ENCODE peak calls at places on chromosomes 12 and 14, in six cellular contexts. One of them, this sample, is unnamed.

GRCh38 chr14:104794641-104795467 is 694 bp downstream of the AKT1 start:
- DNase-seq in GM18507: no peak
- DNase-seq in activated CD4-positive, alpha-beta T cell treated with anti-CD3 and anti-CD28 coated beads, Interleukin-2, amount 50 U/mL, for 48 hours: no peak
- DNase-seq in T-helper 9 cell: no peak
- DNase-seq in SIG-M5: no peak
- DNase-seq in NCI-H2081: no peak
- DNase-seq in this sample: no peak

GRCh38 chr12:3920378-3921141 is 47.4 kb upstream of the PARP11 start:
- DNase-seq in GM18507: no peak
- DNase-seq in activated CD4-positive, alpha-beta T cell treated with anti-CD3 and anti-CD28 coated beads, Interleukin-2, amount 50 U/mL, for 48 hours: no peak
- DNase-seq in T-helper 9 cell: no peak
- DNase-seq in SIG-M5: no peak
- DNase-seq in NCI-H2081: no peak
- DNase-seq in this sample: no peak

GRCh38 chr12:53205747-53206146 is 1.3 kb downstream of the ITGB7 start:
- DNase-seq in GM18507: peak; percentile 73
- DNase-seq in activated CD4-positive, alpha-beta T cell treated with anti-CD3 and anti-CD28 coated beads, Interleukin-2, amount 50 U/mL, for 48 hours: peak; percentile 82
- DNase-seq in T-helper 9 cell: peak; percentile 39
- DNase-seq in SIG-M5: no peak
- DNase-seq in NCI-H2081: no peak
- DNase-seq in this sample: peak; percentile 87

GRCh38 chr12:55470088-55470830 is at the start of gene OR6C70:
- DNase-seq in GM18507: no peak
- DNase-seq in activated CD4-positive, alpha-beta T cell treated with anti-CD3 and anti-CD28 coated beads, Interleukin-2, amount 50 U/mL, for 48 hours: no peak
- DNase-seq in T-helper 9 cell: no peak
- DNase-seq in SIG-M5: no peak
- DNase-seq in NCI-H2081: no peak
- DNase-seq in this sample: no peak

GRCh38 chr12:92961949-92962348 is 32.9 kb upstream of the EEA1 start:
- DNase-seq in GM18507: no peak
- DNase-seq in activated CD4-positive, alpha-beta T cell treated with anti-CD3 and anti-CD28 coated beads, Interleukin-2, amount 50 U/mL, for 48 hours: no peak
- DNase-seq in T-helper 9 cell: no peak
- DNase-seq in SIG-M5: no peak
- DNase-seq in NCI-H2081: no peak
- DNase-seq in this sample: no peak

GRCh38 chr12:132723764-132724140 is 13.1 kb downstream of the PGAM5 start:
- DNase-seq in GM18507: no peak
- DNase-seq in activated CD4-positive, alpha-beta T cell treated with anti-CD3 and anti-CD28 coated beads, Interleukin-2, amount 50 U/mL, for 48 hours: no peak
- DNase-seq in T-helper 9 cell: no peak
- DNase-seq in SIG-M5: no peak
- DNase-seq in NCI-H2081: no peak
- DNase-seq in this sample: no peak

GRCh38 chr14:92759300-92759678 is 10.9 kb upstream of the LGMN start:
- DNase-seq in GM18507: no peak
- DNase-seq in activated CD4-positive, alpha-beta T cell treated with anti-CD3 and anti-CD28 coated beads, Interleukin-2, amount 50 U/mL, for 48 hours: no peak
- DNase-seq in T-helper 9 cell: no peak
- DNase-seq in SIG-M5: no peak
- DNase-seq in NCI-H2081: no peak
- DNase-seq in this sample: no peak

GRCh38 chr12:68964013-68964412 is 31.0 kb upstream of the CPM start:
- DNase-seq in GM18507: no peak
- DNase-seq in activated CD4-positive, alpha-beta T cell treated with anti-CD3 and anti-CD28 coated beads, Interleukin-2, amount 50 U/mL, for 48 hours: no peak
- DNase-seq in T-helper 9 cell: no peak
- DNase-seq in SIG-M5: no peak
- DNase-seq in NCI-H2081: no peak
- DNase-seq in this sample: no peak

GRCh38 chr14:77339407-77339806 is 18.6 kb downstream of the GSTZ1 start:
- DNase-seq in GM18507: no peak
- DNase-seq in activated CD4-positive, alpha-beta T cell treated with anti-CD3 and anti-CD28 coated beads, Interleukin-2, amount 50 U/mL, for 48 hours: no peak
- DNase-seq in T-helper 9 cell: no peak
- DNase-seq in SIG-M5: no peak
- DNase-seq in NCI-H2081: no peak
- DNase-seq in this sample: no peak

GRCh38 chr12:89319111-89319510 is 33.2 kb downstream of the DUSP6 start:
- DNase-seq in GM18507: no peak
- DNase-seq in activated CD4-positive, alpha-beta T cell treated with anti-CD3 and anti-CD28 coated beads, Interleukin-2, amount 50 U/mL, for 48 hours: no peak
- DNase-seq in T-helper 9 cell: no peak
- DNase-seq in SIG-M5: no peak
- DNase-seq in NCI-H2081: no peak
- DNase-seq in this sample: no peak

GRCh38 chr14:68391292-68392014 is 401.4 kb downstream of the ZFP36L1 start:
- DNase-seq in GM18507: no peak
- DNase-seq in activated CD4-positive, alpha-beta T cell treated with anti-CD3 and anti-CD28 coated beads, Interleukin-2, amount 50 U/mL, for 48 hours: no peak
- DNase-seq in T-helper 9 cell: no peak
- DNase-seq in SIG-M5: no peak
- DNase-seq in NCI-H2081: no peak
- DNase-seq in this sample: no peak

GRCh38 chr14:61428261-61428660 is 106.9 kb downstream of the PRKCH start:
- DNase-seq in GM18507: no peak
- DNase-seq in activated CD4-positive, alpha-beta T cell treated with anti-CD3 and anti-CD28 coated beads, Interleukin-2, amount 50 U/mL, for 48 hours: no peak
- DNase-seq in T-helper 9 cell: no peak
- DNase-seq in SIG-M5: no peak
- DNase-seq in NCI-H2081: no peak
- DNase-seq in this sample: no peak

GRCh38 chr12:62844915-62845314 is 90.0 kb downstream of the PPM1H start:
- DNase-seq in GM18507: no peak
- DNase-seq in activated CD4-positive, alpha-beta T cell treated with anti-CD3 and anti-CD28 coated beads, Interleukin-2, amount 50 U/mL, for 48 hours: no peak
- DNase-seq in T-helper 9 cell: no peak
- DNase-seq in SIG-M5: no peak
- DNase-seq in NCI-H2081: no peak
- DNase-seq in this sample: no peak

GRCh38 chr12:106760184-106760531 is 14.3 kb upstream of the RIC8B start:
- DNase-seq in GM18507: peak; percentile 55
- DNase-seq in activated CD4-positive, alpha-beta T cell treated with anti-CD3 and anti-CD28 coated beads, Interleukin-2, amount 50 U/mL, for 48 hours: no peak
- DNase-seq in T-helper 9 cell: no peak
- DNase-seq in SIG-M5: peak; percentile 22
- DNase-seq in NCI-H2081: no peak
- DNase-seq in this sample: peak; percentile 65

GRCh38 chr12:101604132-101604531 is 9.4 kb downstream of the MYBPC1 start:
- DNase-seq in GM18507: no peak
- DNase-seq in activated CD4-positive, alpha-beta T cell treated with anti-CD3 and anti-CD28 coated beads, Interleukin-2, amount 50 U/mL, for 48 hours: no peak
- DNase-seq in T-helper 9 cell: no peak
- DNase-seq in SIG-M5: no peak
- DNase-seq in NCI-H2081: no peak
- DNase-seq in this sample: peak; percentile 7

GRCh38 chr12:64610092-64610659 is at the start of gene RASSF3:
- DNase-seq in GM18507: no peak
- DNase-seq in activated CD4-positive, alpha-beta T cell treated with anti-CD3 and anti-CD28 coated beads, Interleukin-2, amount 50 U/mL, for 48 hours: peak; percentile 77
- DNase-seq in T-helper 9 cell: peak; percentile 72
- DNase-seq in SIG-M5: no peak
- DNase-seq in NCI-H2081: peak; percentile 67
- DNase-seq in this sample: no peak

GRCh38 chr14:32576088-32576795 is 247.1 kb downstream of the AKAP6 start:
- DNase-seq in GM18507: no peak
- DNase-seq in activated CD4-positive, alpha-beta T cell treated with anti-CD3 and anti-CD28 coated beads, Interleukin-2, amount 50 U/mL, for 48 hours: peak; percentile 11
- DNase-seq in T-helper 9 cell: peak; percentile 8
- DNase-seq in SIG-M5: no peak
- DNase-seq in NCI-H2081: peak; percentile 70
- DNase-seq in this sample: no peak

GRCh38 chr12:69430942-69431603 is 39.1 kb upstream of the FRS2 start:
- DNase-seq in GM18507: no peak
- DNase-seq in activated CD4-positive, alpha-beta T cell treated with anti-CD3 and anti-CD28 coated beads, Interleukin-2, amount 50 U/mL, for 48 hours: no peak
- DNase-seq in T-helper 9 cell: no peak
- DNase-seq in SIG-M5: no peak
- DNase-seq in NCI-H2081: no peak
- DNase-seq in this sample: no peak

GRCh38 chr14:49954171-49954631 is 61.3 kb downstream of the ARF6 start:
- DNase-seq in GM18507: no peak
- DNase-seq in activated CD4-positive, alpha-beta T cell treated with anti-CD3 and anti-CD28 coated beads, Interleukin-2, amount 50 U/mL, for 48 hours: no peak
- DNase-seq in T-helper 9 cell: no peak
- DNase-seq in SIG-M5: no peak
- DNase-seq in NCI-H2081: no peak
- DNase-seq in this sample: no peak

GRCh38 chr12:80216890-80217559 is 117.7 kb downstream of the OTOGL start:
- DNase-seq in GM18507: peak; percentile 5
- DNase-seq in activated CD4-positive, alpha-beta T cell treated with anti-CD3 and anti-CD28 coated beads, Interleukin-2, amount 50 U/mL, for 48 hours: no peak
- DNase-seq in T-helper 9 cell: no peak
- DNase-seq in SIG-M5: no peak
- DNase-seq in NCI-H2081: no peak
- DNase-seq in this sample: peak; percentile 39

GRCh38 chr12:111457071-111457470 is 51.3 kb downstream of the SH2B3 start:
- DNase-seq in GM18507: no peak
- DNase-seq in activated CD4-positive, alpha-beta T cell treated with anti-CD3 and anti-CD28 coated beads, Interleukin-2, amount 50 U/mL, for 48 hours: no peak
- DNase-seq in T-helper 9 cell: no peak
- DNase-seq in SIG-M5: no peak
- DNase-seq in NCI-H2081: no peak
- DNase-seq in this sample: no peak

This sample was measured in GM12878.